ENCODE peak calls at places on chromosome 13, in seven cellular contexts. O is mesenchymal stem cell, Q is neuronal stem cell, E is IMR-90, J is H9, P is H1, H is mesendoderm. M is an unnamed sample.

GRCh38 chr13:34863360-34864135 is 78.5 kb upstream of the NBEA start:
- DNase-seq in P (no peak), E (peak), Q (no peak), H (peak), O (peak), J (no peak), M (peak)

GRCh38 chr13:44267966-44268365 is 105.7 kb upstream of the SERP2 start:
- DNase-seq in E (peak), J (no peak), H (no peak), P (no peak), O (no peak), Q (no peak), M (no peak)

GRCh38 chr13:28459911-28460310 is 35.0 kb downstream of the FLT1 start:
- DNase-seq in O (no peak), J (no peak), P (no peak), H (peak), E (no peak), Q (no peak), M (no peak)

GRCh38 chr13:51861728-51862300 is at the start of gene CCDC70:
- DNase-seq in E (peak), P (no peak), O (no peak), J (no peak), H (no peak), Q (no peak), M (no peak)

GRCh38 chr13:112880221-112880641 is 88.8 kb upstream of the MCF2L start:
- DNase-seq in Q (no peak), P (no peak), J (no peak), H (no peak), E (no peak), O (no peak), M (no peak)

GRCh38 chr13:97395437-97396136 is 38.4 kb upstream of the RAP2A start:
- DNase-seq in J (no peak), E (peak), P (no peak), Q (no peak), O (peak), H (no peak), M (peak)

GRCh38 chr13:84553252-84553651 is 671.0 kb upstream of the SLITRK1 start:
- DNase-seq in J (no peak), H (no peak), E (no peak), O (no peak), P (no peak), Q (no peak), M (no peak)

GRCh38 chr13:99614465-99614885 is 113.2 kb downstream of the TM9SF2 start:
- DNase-seq in J (peak), Q (no peak), H (peak), O (no peak), P (no peak), E (no peak), M (no peak)

GRCh38 chr13:31111136-31111535 is 50.6 kb downstream of the HSPH1 start:
- DNase-seq in Q (no peak), E (peak), O (no peak), P (no peak), H (no peak), J (no peak), M (no peak)

GRCh38 chr13:26719356-26719945 is 41.1 kb downstream of the GPR12 start:
- DNase-seq in P (no peak), J (no peak), H (peak), E (peak), O (no peak), Q (no peak), M (no peak)

GRCh38 chr13:54029720-54030119 is 1001.1 kb downstream of the OLFM4 start:
- DNase-seq in Q (no peak), P (no peak), E (no peak), O (no peak), J (no peak), H (peak), M (no peak)

GRCh38 chr13:51707468-51707867 is 96.5 kb downstream of the DHRS12 start:
- DNase-seq in H (no peak), Q (no peak), P (no peak), J (no peak), E (no peak), O (no peak), M (no peak)

GRCh38 chr13:41562541-41563178 is 105.3 kb downstream of the RGCC start:
- DNase-seq in P (no peak), H (no peak), O (peak), Q (no peak), E (no peak), J (no peak), M (no peak)

GRCh38 chr13:79085021-79085420 is 321.0 kb downstream of the RBM26 start:
- DNase-seq in O (no peak), P (no peak), J (no peak), Q (no peak), E (no peak), H (no peak), M (no peak)

GRCh38 chr13:101267656-101268055 is 148.7 kb downstream of the NALCN start:
- DNase-seq in E (no peak), H (no peak), Q (no peak), O (no peak), J (no peak), P (no peak), M (no peak)

GRCh38 chr13:78160793-78161192 is 242.2 kb upstream of the EDNRB start:
- DNase-seq in O (peak), Q (no peak), P (no peak), H (no peak), J (no peak), E (peak), M (no peak)

GRCh38 chr13:31476266-31476665 is 263.1 kb upstream of the RXFP2 start:
- DNase-seq in J (no peak), H (peak), P (no peak), O (no peak), E (peak), Q (no peak), M (peak)

GRCh38 chr13:64314286-64314685 is 2898.6 kb upstream of the PCDH20 start:
- DNase-seq in E (peak), H (no peak), O (peak), Q (no peak), P (no peak), J (no peak), M (no peak)

GRCh38 chr13:32098275-32098674 is 66.7 kb downstream of the FRY start:
- DNase-seq in E (no peak), H (no peak), J (no peak), P (no peak), O (peak), Q (no peak), M (no peak)

GRCh38 chr13:108227651-108228272 is 9.6 kb downstream of the ABHD13 start:
- DNase-seq in H (no peak), P (no peak), E (peak), J (no peak), O (peak), Q (no peak), M (peak)

GRCh38 chr13:38804061-38804460 is 117.2 kb downstream of the FREM2 start:
- DNase-seq in E (no peak), Q (no peak), H (no peak), O (no peak), J (no peak), P (no peak), M (no peak)

GRCh38 chr13:111275995-111276618 is 44.3 kb upstream of the TEX29 start:
- DNase-seq in E (no peak), H (no peak), J (no peak), O (no peak), Q (no peak), P (no peak), M (no peak)

GRCh38 chr13:111280226-111280625 is 40.2 kb upstream of the TEX29 start:
- DNase-seq in Q (no peak), P (no peak), J (no peak), E (no peak), H (no peak), O (no peak), M (no peak)

GRCh38 chr13:111278711-111279110 is 41.7 kb upstream of the TEX29 start:
- DNase-seq in J (no peak), P (no peak), O (no peak), Q (no peak), H (no peak), E (no peak), M (no peak)

GRCh38 chr13:111279253-111279652 is 41.2 kb upstream of the TEX29 start:
- DNase-seq in P (no peak), H (no peak), J (no peak), Q (no peak), E (no peak), O (no peak), M (no peak)

DNA sequence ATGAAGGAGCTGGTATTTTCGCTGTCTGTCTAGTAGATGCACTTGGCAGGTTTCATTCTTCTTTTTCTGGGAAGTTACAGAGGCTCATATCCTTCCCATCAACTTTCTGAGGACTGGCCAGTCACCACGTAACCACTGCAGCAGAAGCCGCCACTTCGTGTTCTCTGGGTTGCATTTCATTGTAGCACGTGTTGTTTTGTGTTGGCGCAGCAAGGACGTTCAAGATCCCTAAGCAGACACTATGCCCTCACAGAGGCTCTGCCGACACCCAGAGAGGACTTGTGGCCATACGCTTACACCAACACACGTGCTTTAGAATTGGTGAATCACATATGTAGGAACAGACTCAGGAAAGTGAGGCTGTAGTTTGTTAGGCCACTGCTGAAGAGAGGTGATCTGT is 42.2 kb upstream of the TEX29 start:
- DNase-seq in Q (no peak), H (no peak), O (no peak), E (no peak), J (no peak), P (no peak), M (no peak)
- H3K23ac ChIP-seq in Q (no peak), H (no peak), O (no peak), E (no peak), J (no peak), P (no peak), M (peak)

DNA sequence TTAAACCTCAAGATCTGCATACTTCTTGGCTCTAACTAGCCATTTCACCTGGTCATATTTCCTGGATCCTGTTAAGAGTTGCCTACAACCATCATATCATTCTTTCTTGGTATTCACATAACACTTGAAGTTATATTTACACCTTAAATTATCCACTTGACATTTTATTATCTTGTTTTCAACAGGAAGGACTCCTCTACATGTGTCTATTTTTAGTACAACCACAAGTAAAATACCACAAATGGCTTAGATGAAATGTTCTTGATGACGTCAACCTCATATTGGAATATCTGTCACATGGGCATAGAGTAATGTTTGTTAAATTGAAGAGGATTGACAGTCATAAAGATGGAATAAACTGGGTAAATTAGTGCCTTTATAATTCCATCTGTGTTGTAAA is 9.4 kb downstream of the PCDH20 start:
- DNase-seq in H (no peak), J (no peak), Q (no peak), O (no peak), P (no peak), E (no peak), M (no peak)
- H2AK5ac ChIP-seq in H (no peak), J (no peak), Q (no peak), O (no peak), P (no peak), E (no peak), M (no peak)

GRCh38 chr13:19158526-19158925 is 23.1 kb downstream of the TUBA3C start:
- DNase-seq in E (no peak), O (no peak), Q (no peak), J (no peak), P (no peak), H (no peak), M (no peak)
- H3K23ac ChIP-seq in E (no peak), O (no peak), Q (no peak), J (no peak), P (no peak), H (no peak), M (no peak)

GRCh38 chr13:90769387-90769786 is 578.1 kb upstream of the MIR17HG start:
- DNase-seq in H (peak), O (no peak), P (no peak), E (no peak), J (no peak), Q (no peak), M (no peak)
- H2AK5ac ChIP-seq in H (no peak), O (no peak), P (no peak), E (no peak), J (no peak), Q (no peak), M (no peak)

DNA sequence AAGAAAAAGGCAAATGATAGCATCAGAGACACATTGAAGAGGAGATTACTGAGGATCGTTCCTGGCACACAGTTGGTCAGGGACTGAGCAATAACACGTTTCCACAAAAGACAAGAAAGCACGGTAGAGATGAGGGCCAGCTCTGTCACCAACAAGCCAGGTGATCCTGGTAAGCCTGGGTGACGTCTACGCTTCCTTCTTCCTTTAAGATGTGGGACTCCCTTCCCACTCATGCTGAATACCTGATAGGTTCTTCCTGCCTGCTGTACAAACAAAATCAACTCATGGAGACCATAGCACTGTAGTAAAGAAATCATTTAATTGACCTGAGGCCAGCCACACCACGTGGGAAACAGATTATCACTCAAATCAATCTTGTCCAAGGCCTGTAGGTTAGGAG is 19.7 kb upstream of the COG3 start:
- DNase-seq in H (no peak), O (no peak), Q (no peak), J (no peak), P (peak), E (no peak), M (peak)
- H3K23ac ChIP-seq in H (no peak), O (no peak), Q (no peak), J (no peak), P (no peak), E (no peak), M (no peak)

GRCh38 chr13:110767476-110767875 is 54.0 kb downstream of the ING1 start:
- DNase-seq in P (no peak), Q (no peak), J (no peak), H (no peak), O (no peak), E (no peak), M (peak)
- H2AK5ac ChIP-seq in P (no peak), Q (no peak), J (no peak), H (no peak), O (no peak), E (no peak), M (no peak)

GRCh38 chr13:39888865-39889810 is 233.7 kb downstream of the COG6 start:
- DNase-seq in P (no peak), O (no peak), E (no peak), H (peak), Q (no peak), J (no peak), M (no peak)
- H3K23ac ChIP-seq in P (no peak), O (no peak), E (no peak), H (no peak), Q (no peak), J (no peak), M (no peak)

GRCh38 chr13:111343186-111343805 is 22.9 kb downstream of the TEX29 start:
- DNase-seq in O (no peak), Q (no peak), P (no peak), J (peak), E (no peak), H (no peak), M (no peak)
- H2AK5ac ChIP-seq in O (no peak), Q (no peak), P (no peak), J (no peak), E (no peak), H (no peak), M (no peak)

GRCh38 chr13:21013682-21014038 is 47.7 kb downstream of the LATS2 start:
- DNase-seq in O (no peak), Q (no peak), H (no peak), J (no peak), P (no peak), E (no peak), M (no peak)

GRCh38 chr13:21012211-21012610 is 49.2 kb downstream of the LATS2 start:
- DNase-seq in P (no peak), O (peak), Q (no peak), H (no peak), J (peak), E (peak), M (no peak)

GRCh38 chr13:21014666-21015170 is 46.7 kb downstream of the LATS2 start:
- DNase-seq in J (no peak), E (peak), Q (no peak), P (no peak), H (no peak), O (peak), M (no peak)

GRCh38 chr13:21014139-21014665 is 47.2 kb downstream of the LATS2 start:
- DNase-seq in O (no peak), E (no peak), H (no peak), Q (no peak), J (no peak), P (no peak), M (no peak)

DNA sequence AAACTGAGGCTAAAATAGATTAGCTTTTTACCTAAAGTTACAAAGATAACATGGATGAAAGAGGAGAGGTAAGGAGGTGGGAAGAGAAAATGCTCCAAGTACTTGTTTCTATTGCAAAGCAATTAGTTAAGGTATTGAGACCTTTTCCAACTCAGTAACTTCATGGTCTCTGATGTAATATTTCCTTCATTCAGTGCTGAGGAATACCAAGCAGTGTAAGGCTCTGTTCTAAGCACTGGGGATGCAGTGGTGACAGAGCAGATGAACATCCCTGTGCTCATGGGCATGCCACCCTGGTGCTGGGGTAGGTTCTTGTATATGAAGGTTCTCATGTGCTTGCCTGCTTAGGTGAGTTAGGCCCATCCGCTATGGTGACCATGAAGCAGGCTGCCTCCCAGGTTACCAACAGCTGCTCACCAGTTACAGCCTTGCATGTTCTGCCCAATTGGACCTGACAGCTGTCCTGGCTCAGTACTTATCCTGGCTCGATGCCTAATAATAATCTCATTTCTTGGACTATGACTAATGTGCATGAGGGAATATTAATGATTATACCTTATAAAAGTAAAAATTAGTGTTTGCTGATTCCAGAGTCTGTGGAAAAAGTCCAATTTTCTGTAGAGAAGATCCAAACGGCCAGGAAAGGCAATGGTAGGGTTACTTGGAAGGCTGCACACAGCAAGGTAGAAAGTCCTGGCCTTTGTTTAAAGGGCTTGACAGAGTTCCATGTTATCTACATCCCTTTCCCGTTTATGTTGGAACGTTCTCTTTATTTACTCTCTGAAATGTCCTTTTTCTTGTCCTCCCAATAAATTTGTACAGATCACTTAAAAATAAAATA is 48.3 kb downstream of the LATS2 start:
- DNase-seq in O (no peak), E (no peak), Q (no peak), J (no peak), P (no peak), H (no peak), M (no peak)
- H3K23ac ChIP-seq in O (no peak), E (peak), Q (no peak), J (no peak), P (no peak), H (no peak), M (no peak)

DNA sequence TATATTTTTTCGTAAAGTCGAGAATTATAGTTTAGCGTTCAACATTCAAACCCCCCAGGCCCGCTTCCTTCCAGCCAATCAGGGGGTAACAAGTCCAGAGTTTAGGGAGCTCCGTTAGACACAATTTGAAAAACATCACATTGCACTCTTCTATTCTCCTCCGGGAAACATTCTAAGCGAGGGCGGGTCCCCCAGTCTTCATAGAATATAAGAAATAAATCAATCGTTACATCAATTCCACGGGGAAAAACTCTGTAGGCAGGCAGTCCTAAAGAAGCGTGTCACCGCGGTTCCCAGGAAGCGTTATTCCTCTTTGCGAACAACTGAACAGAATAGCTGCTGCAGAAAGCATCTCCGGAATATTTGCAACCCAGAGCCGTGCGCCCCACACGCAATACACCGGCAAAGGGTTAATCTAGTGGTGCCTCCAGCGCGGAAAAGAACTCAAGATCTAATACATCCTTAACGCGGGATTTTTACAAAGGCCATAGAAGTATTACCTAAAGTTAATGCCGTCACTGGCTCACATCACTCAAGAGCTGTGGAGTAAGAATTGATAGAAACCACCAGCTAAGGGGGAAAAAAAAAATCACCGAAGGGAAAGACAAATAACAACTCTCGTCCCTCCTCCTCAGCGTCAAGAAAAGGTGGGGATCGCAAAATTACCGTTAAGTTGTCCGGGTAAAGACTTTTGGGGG is 65.1 kb downstream of the KCNRG start:
- DNase-seq in O (peak), E (peak), H (peak), P (no peak), Q (peak), J (no peak), M (peak)
- H2AK5ac ChIP-seq in O (no peak), E (peak), H (no peak), P (no peak), Q (no peak), J (no peak), M (no peak)

M was measured in trophoblast cell.